ENCODE peak calls at places on chromosomes 3 and 15, in eight cellular contexts. E is NCI-H1092, B is islet precursor cell, H is activated T-cell treated with anti-CD3 and anti-CD28 coated beads for 1 hour, N is NCI-H510A treated with DMSO at 0.1 percent for 48 hours, A is heart left ventricle, Z is NB4, F is T-helper 1 cell. G is an unnamed sample.

GRCh38 chr15:45689616-45690015 is 54.8 kb downstream of the SQOR start:
- DNase-seq in E (no peak), B (peak), H (no peak), N (no peak), A (no peak), Z (no peak), F (no peak), G (no peak)

GRCh38 chr3:31041161-31041978 is 146.9 kb upstream of the GADL1 start:
- DNase-seq in E (no peak), B (peak), H (no peak), N (no peak), A (no peak), Z (peak), F (no peak), G (no peak)

GRCh38 chr3:120524171-120524923 is 71.8 kb upstream of the NDUFB4 start:
- DNase-seq in E (no peak), B (no peak), H (no peak), N (no peak), A (no peak), Z (no peak), F (no peak), G (no peak)

GRCh38 chr3:69850849-69851248 is 111.6 kb downstream of the MITF start:
- DNase-seq in E (no peak), B (no peak), H (no peak), N (no peak), A (no peak), Z (no peak), F (no peak), G (no peak)

GRCh38 chr15:62474771-62475124 is 309.7 kb upstream of the C2CD4B start:
- DNase-seq in E (no peak), B (no peak), H (no peak), N (no peak), A (no peak), Z (no peak), F (no peak), G (no peak)

GRCh38 chr3:109224333-109224732 is 87.8 kb downstream of the C3orf85 start:
- DNase-seq in E (no peak), B (peak), H (no peak), N (no peak), A (no peak), Z (peak), F (no peak), G (no peak)

GRCh38 chr15:42348083-42348482 is 11.2 kb upstream of the CAPN3 start:
- DNase-seq in E (no peak), B (no peak), H (no peak), N (no peak), A (no peak), Z (no peak), F (no peak), G (no peak)

GRCh38 chr3:100260081-100260684 is 609 bp upstream of the TBC1D23 start:
- DNase-seq in E (peak), B (peak), H (no peak), N (peak), A (peak), Z (peak), F (no peak), G (no peak)

GRCh38 chr15:89496155-89497098 is at the start of gene RHCG:
- DNase-seq in E (no peak), B (peak), H (no peak), N (peak), A (no peak), Z (peak), F (no peak), G (no peak)

GRCh38 chr3:141345951-141346817 is 22.1 kb upstream of the ZBTB38 start:
- DNase-seq in E (no peak), B (no peak), H (no peak), N (no peak), A (no peak), Z (peak), F (no peak), G (no peak)

GRCh38 chr3:121269389-121269788 is 276.4 kb downstream of the POLQ start:
- DNase-seq in E (no peak), B (no peak), H (no peak), N (no peak), A (no peak), Z (peak), F (no peak), G (no peak)

GRCh38 chr15:30919877-30920550 is 16.3 kb downstream of the FAN1 start:
- DNase-seq in E (no peak), B (no peak), H (no peak), N (no peak), A (no peak), Z (no peak), F (no peak), G (no peak)

GRCh38 chr3:180040966-180041365 is 4.2 kb upstream of the PEX5L start:
- DNase-seq in E (no peak), B (no peak), H (no peak), N (peak), A (no peak), Z (no peak), F (no peak), G (no peak)